ENCODE peak calls at places on chromosome 21, in four cellular contexts. I, D, S and G are unnamed samples.

GRCh38 chr21:42527489-42528158 is 14.0 kb downstream of the SLC37A1 start:
- DNase-seq in D (no peak), I (no peak), S (no peak), G (no peak)

GRCh38 chr21:29187939-29188338 is 57.5 kb downstream of the MAP3K7CL start:
- DNase-seq in I (peak), D (no peak), S (peak), G (no peak)

GRCh38 chr21:41369105-41369914 is 7.5 kb downstream of the MX2 start:
- DNase-seq in I (no peak), S (no peak), D (peak), G (no peak)

GRCh38 chr21:42568834-42569731 is 55.4 kb downstream of the SLC37A1 start:
- DNase-seq in I (no peak), D (no peak), S (no peak), G (no peak)

GRCh38 chr21:31198575-31198974 is 145.5 kb downstream of the TIAM1 start:
- DNase-seq in D (peak), S (peak), I (peak), G (peak)

GRCh38 chr21:18987515-18988026 is 584.0 kb upstream of the TMPRSS15 start:
- DNase-seq in S (no peak), D (no peak), I (no peak), G (no peak)

GRCh38 chr21:38303300-38303699 is 46.5 kb downstream of the KCNJ15 start:
- DNase-seq in S (no peak), I (peak), D (no peak), G (peak)

GRCh38 chr21:26405071-26405470 is 168.0 kb downstream of the CYYR1 start:
- DNase-seq in D (no peak), I (no peak), S (no peak), G (peak)

GRCh38 chr21:45285266-45285931 is 2.3 kb downstream of the POFUT2 start:
- DNase-seq in S (no peak), I (no peak), D (no peak), G (no peak)

GRCh38 chr21:41636636-41637625 is 129.0 kb upstream of the TMPRSS2 start:
- DNase-seq in I (no peak), S (no peak), D (no peak), G (no peak)